ENCODE peak calls at places on chromosomes 11 and 22, in five cellular contexts. R, L, A, K and H are unnamed samples.

GRCh38 chr11:115644846-115645245 is 140.6 kb upstream of the CADM1 start:
- DNase-seq in R (no peak), A (no peak), K (no peak), L (no peak), H (no peak)

GRCh38 chr11:74332272-74332671 is 20.8 kb upstream of the P4HA3 start:
- DNase-seq in K (no peak), A (no peak), L (no peak), R (no peak), H (no peak)

GRCh38 chr22:25760294-25760693 is 18.3 kb downstream of the MYO18B start:
- DNase-seq in A (no peak), R (no peak), K (no peak), L (no peak), H (no peak)

GRCh38 chr11:128552783-128553661 is 34.3 kb downstream of the ETS1 start:
- DNase-seq in A (no peak), L (no peak), K (no peak), R (no peak), H (no peak)

GRCh38 chr22:37775785-37776638 is 31.7 kb upstream of the GCAT start:
- DNase-seq in R (no peak), A (no peak), L (no peak), K (no peak), H (no peak)

GRCh38 chr11:93512073-93512475 is 31.1 kb downstream of the SMCO4 start:
- DNase-seq in L (no peak), R (no peak), K (no peak), A (no peak), H (no peak)

GRCh38 chr22:36417281-36417686 is 29.5 kb upstream of the MYH9 start:
- DNase-seq in K (peak), L (peak), A (no peak), R (no peak), H (no peak)

GRCh38 chr11:44618561-44619425 is 53.3 kb downstream of the CD82 start:
- DNase-seq in A (no peak), K (peak), L (peak), R (peak), H (peak)

GRCh38 chr11:76660533-76661305 is 9.8 kb downstream of the LRRC32 start:
- DNase-seq in A (no peak), L (peak), K (no peak), R (peak), H (peak)

GRCh38 chr11:10716122-10716521 is 22.6 kb upstream of the IRAG1 start:
- DNase-seq in R (no peak), A (no peak), L (no peak), K (no peak), H (no peak)

GRCh38 chr11:86955111-86955673 is at the start of gene FZD4:
- DNase-seq in R (peak), L (peak), A (peak), K (peak), H (peak)

GRCh38 chr11:71987521-71987920 is 11.2 kb upstream of the IL18BP start:
- DNase-seq in K (no peak), L (no peak), A (no peak), R (no peak), H (no peak)

GRCh38 chr22:36454916-36455570 is 26.4 kb downstream of the TXN2 start:
- DNase-seq in L (peak), K (peak), A (peak), R (peak), H (peak)

GRCh38 chr22:41478891-41479521 is 10.1 kb downstream of the ACO2 start:
- DNase-seq in A (no peak), L (no peak), R (no peak), K (no peak), H (peak)

GRCh38 chr11:105793092-105793491 is 183.2 kb downstream of the GRIA4 start:
- DNase-seq in R (no peak), K (no peak), A (no peak), L (no peak), H (no peak)

GRCh38 chr11:103964390-103964789 is 72.0 kb upstream of the DDI1 start:
- DNase-seq in L (no peak), K (no peak), R (no peak), A (no peak), H (no peak)

GRCh38 chr11:75169101-75169885 is 18.4 kb downstream of the SLCO2B1 start:
- DNase-seq in A (no peak), R (no peak), L (no peak), K (no peak), H (no peak)

GRCh38 chr11:122199661-122200060 is 83.6 kb upstream of the BLID start:
- DNase-seq in L (no peak), K (no peak), A (no peak), R (no peak), H (no peak)

GRCh38 chr11:64848779-64849599 is 4.5 kb upstream of the CDC42BPG start:
- DNase-seq in A (no peak), L (peak), K (peak), R (no peak), H (no peak)

GRCh38 chr11:35617687-35618496 is at the start of gene FJX1:
- DNase-seq in R (peak), L (peak), K (no peak), A (peak), H (peak)

GRCh38 chr11:12164061-12165014 is 53.9 kb downstream of the MICAL2 start:
- DNase-seq in K (no peak), A (peak), R (no peak), L (no peak), H (peak)

GRCh38 chr11:12165237-12165875 is 55.0 kb downstream of the MICAL2 start:
- DNase-seq in L (no peak), A (no peak), K (no peak), R (no peak), H (no peak)

GRCh38 chr11:12168114-12168513 is 57.7 kb downstream of the MICAL2 start:
- DNase-seq in A (no peak), L (no peak), K (no peak), R (no peak), H (no peak)

GRCh38 chr11:12167098-12167999 is 57.0 kb downstream of the MICAL2 start:
- DNase-seq in R (no peak), L (peak), A (no peak), K (no peak), H (no peak)

DNA sequence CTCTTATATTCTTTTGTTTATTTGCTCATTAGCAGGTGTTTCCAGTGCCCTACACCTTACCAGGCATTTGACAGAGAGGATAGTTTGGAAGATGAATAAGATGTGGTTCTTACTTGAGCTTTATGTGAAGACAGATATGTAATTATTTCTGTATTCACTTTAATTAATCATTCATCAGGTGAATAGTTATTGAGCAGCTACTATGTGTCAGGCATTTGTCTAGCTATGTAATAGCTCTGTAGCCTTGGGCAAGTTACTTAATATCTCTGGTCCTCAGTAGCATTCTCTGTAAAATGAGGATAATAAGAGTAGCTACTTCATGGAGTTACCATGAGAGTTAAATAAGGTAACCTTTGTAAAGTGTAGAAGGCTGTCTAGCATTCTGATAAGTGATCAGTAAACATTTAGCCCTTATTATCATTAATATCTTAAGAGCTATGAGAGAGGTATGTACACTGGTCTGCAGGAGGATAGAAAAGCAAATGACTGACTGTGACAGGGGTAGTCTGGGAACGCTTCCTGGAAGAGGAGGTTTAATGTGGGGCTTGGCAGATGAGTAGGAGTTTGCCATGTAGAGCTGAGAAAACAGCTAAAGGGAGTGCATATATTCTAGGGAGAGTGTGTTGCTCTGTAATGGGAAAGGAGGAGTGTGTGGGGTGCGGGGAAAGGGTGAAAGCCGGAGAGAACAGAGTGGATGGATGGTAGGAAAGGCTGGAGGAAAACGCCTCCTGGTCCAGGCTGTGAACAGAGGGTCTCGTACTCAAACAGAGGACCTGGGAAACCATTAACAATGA is 56.1 kb downstream of the MICAL2 start:
- DNase-seq in K (no peak), L (no peak), R (no peak), A (no peak), H (no peak)
- TF ChIP-seq POLR2A in K (no peak), L (no peak), R (no peak), A (no peak), H (no peak)

DNA sequence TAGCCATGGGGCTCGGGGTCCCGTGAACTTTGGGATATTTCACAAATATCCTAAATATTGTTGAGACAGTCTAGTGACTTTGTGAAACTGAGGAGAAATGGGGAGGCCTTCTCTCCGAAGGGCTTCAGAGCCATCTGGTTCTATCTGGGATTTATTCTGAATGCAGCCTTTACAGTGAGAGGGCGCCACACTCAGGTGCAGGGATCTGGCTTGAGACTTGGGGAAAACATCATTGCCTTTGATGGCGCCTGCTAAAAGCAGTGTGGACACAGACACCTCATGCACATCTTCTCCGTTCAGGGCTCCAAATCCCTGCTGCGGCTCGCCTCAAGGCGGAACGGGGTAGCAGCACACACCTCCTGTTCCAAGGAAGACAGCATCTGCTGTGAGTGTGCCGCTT is 37.2 kb upstream of the OLFML1 start:
- DNase-seq in K (no peak), R (no peak), L (no peak), A (no peak), H (no peak)
- TF ChIP-seq CTCF in K (no peak), R (no peak), L (no peak), A (no peak), H (no peak)

GRCh38 chr22:45867118-45867905 is 109.7 kb downstream of the WNT7B start:
- DNase-seq in K (peak), A (peak), R (peak), L (no peak), H (peak)

GRCh38 chr22:45865561-45866397 is 111.2 kb downstream of the WNT7B start:
- DNase-seq in R (peak), K (peak), L (no peak), A (no peak), H (peak)

GRCh38 chr22:45863981-45864751 is 112.8 kb downstream of the WNT7B start:
- DNase-seq in L (peak), K (peak), A (peak), R (peak), H (peak)

GRCh38 chr22:45866398-45867117 is 110.4 kb downstream of the WNT7B start:
- DNase-seq in K (peak), A (no peak), R (peak), L (no peak), H (no peak)

DNA sequence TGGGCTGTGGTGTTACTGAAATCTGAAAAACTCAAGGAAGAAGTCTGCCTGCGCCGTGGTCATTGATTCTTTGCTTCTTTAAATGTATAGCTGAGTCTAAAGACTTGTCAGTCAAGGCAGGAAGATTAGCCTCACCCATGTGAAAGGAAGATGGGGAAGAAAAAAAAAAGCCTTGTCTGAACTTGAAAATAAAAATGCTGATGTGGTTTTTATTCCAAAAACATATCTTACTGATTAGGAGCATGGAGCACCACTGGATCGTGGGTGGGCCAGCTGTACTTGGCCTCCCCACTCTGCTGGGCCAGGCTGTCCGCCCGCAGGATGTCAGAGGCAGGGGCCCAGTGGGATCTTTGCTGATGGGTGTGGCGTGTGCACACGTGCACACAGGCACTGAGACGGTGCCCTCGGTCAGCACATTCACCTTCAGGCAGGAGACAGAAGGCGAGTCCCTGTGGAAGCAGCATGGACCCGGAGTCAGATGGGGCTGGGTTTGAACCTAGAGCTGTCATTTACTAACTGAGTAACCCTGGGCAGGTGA is 111.9 kb downstream of the WNT7B start:
- DNase-seq in K (peak), R (no peak), A (no peak), L (no peak), H (peak)
- TF ChIP-seq POLR2A in K (no peak), R (no peak), A (no peak), L (no peak), H (no peak)

GRCh38 chr22:22693531-22693884 is 49.1 kb downstream of the GGTLC2 start:
- DNase-seq in K (no peak), L (no peak), R (no peak), A (no peak), H (no peak)

GRCh38 chr22:22694106-22694505 is 49.7 kb downstream of the GGTLC2 start:
- DNase-seq in L (no peak), K (peak), R (no peak), A (no peak), H (no peak)

GRCh38 chr22:22691055-22691454 is 46.6 kb downstream of the GGTLC2 start:
- DNase-seq in K (no peak), L (no peak), A (no peak), R (no peak), H (no peak)

GRCh38 chr22:22691716-22692701 is 47.6 kb downstream of the GGTLC2 start:
- DNase-seq in R (no peak), K (no peak), A (no peak), L (no peak), H (peak)

GRCh38 chr22:22692707-22693530 is 48.5 kb downstream of the GGTLC2 start:
- DNase-seq in L (peak), R (peak), K (peak), A (peak), H (peak)
- TF ChIP-seq CTCF in L (peak), R (no peak), K (peak), A (peak), H (peak)

GRCh38 chr11:22830082-22830414 is 447 bp upstream of the SVIP start:
- DNase-seq in A (no peak), L (no peak), K (no peak), R (no peak), H (no peak)

GRCh38 chr11:22832315-22833041 is 2.9 kb upstream of the SVIP start:
- DNase-seq in L (no peak), K (no peak), R (no peak), A (no peak), H (no peak)

GRCh38 chr11:22828373-22828772 is 1.2 kb downstream of the SVIP start:
- DNase-seq in L (no peak), R (no peak), K (no peak), A (no peak), H (no peak)

GRCh38 chr11:22829231-22830081 is at the start of gene SVIP:
- DNase-seq in L (peak), A (peak), K (peak), R (peak), H (peak)
- TF ChIP-seq POLR2A in L (peak), A (no peak), K (no peak), R (peak), H (peak)

GRCh38 chr11:99814021-99814420 is 793.3 kb downstream of the CNTN5 start:
- DNase-seq in L (no peak), A (no peak), R (no peak), K (no peak), H (no peak)

GRCh38 chr11:99818991-99819390 is 798.2 kb downstream of the CNTN5 start:
- DNase-seq in R (no peak), K (no peak), L (no peak), A (no peak), H (no peak)

DNA sequence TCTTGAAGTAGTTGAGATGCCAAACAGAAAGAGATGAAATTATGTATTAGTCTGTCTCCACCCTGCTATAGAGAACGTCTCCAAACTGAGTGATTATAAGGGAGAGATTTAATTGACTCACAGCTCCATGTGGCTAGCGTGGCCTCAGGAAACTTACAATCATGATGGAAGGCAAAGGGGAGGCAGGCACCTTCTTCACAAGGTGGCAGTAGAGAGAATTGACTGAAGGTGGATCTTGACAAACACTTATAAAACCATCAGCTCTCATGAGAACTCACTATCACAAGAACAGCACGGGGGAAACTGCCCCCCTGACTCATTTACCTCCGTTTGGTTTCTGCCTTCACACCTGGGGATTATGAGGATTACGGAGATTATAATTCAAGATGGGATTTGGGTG is 794.0 kb downstream of the CNTN5 start:
- DNase-seq in R (no peak), A (no peak), K (no peak), L (no peak), H (no peak)
- TF ChIP-seq CTCF in R (no peak), A (no peak), K (no peak), L (no peak), H (no peak)

GRCh38 chr22:43179151-43179910 is 7.6 kb downstream of the TTLL12 start:
- DNase-seq in R (peak), A (no peak), K (no peak), L (no peak), H (no peak)
- TF ChIP-seq POLR2A in R (no peak), A (no peak), K (no peak), L (no peak), H (no peak)

DNA sequence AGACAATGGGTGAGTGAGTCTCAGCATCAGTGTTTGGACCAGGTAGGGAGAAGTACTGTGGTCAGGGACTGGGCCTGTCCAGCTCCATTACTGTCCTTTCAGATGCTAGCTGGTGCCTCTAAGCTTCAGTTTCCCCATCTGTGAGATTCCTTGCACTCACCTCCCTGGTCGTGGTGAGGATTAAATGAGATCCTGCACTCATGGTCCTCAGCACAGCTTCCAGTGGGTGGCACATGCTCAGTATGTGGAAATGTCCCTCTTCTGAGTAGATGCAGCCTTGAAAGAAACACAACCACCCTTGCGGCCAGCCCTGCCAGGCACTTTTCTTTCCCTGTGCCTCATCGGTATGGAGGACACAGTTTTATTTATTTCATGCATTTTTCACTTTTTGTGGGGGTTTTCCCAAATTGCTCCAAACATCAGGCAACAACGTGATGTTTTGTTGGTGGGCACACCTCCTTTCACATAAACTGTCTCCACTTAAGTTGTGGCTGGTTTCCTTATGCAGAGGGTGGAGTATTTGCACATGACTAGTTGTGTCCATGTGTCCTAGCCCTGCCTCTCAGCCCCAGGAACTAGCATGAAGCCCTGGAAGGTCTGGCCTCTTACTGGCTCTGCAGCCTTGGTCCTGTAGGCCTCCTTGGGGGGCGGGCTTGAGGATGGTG is 1.1 kb downstream of the LZTR1 start:
- DNase-seq in R (no peak), K (no peak), A (no peak), L (no peak), H (no peak)
- TF ChIP-seq CTCF in R (no peak), K (no peak), A (no peak), L (no peak), H (no peak)